ENCODE peak calls at places on chromosomes 11 and 22, in nine cellular contexts. A is A549, U is stomach, I is upper lobe of left lung, Y is IMR-90, M is uterus, S is tibial nerve, N is adrenal gland, F is HepG2. P is an unnamed sample. For H3K9me3, the result is how much of the 10 kb centered on the place peaks cover.

GRCh38 chr11:5443835-5444393 is 2.6 kb upstream of the OR51I1 start:
- DNase-seq in A (no peak), U (no peak), I (no peak), Y (no peak), M (no peak), S (no peak), N (no peak), F (no peak), P (no peak)

GRCh38 chr11:48063424-48063978 is 83.1 kb downstream of the PTPRJ start:
- DNase-seq in A (peak), U (no peak), I (no peak), Y (peak), M (peak), S (peak), N (peak), F (no peak), P (no peak)

GRCh38 chr11:101390539-101390938 is 193.3 kb downstream of the TRPC6 start:
- DNase-seq in A (no peak), U (no peak), I (no peak), Y (peak), M (no peak), S (no peak), N (no peak), F (no peak), P (no peak)

GRCh38 chr11:67406969-67407699 is 3.3 kb downstream of the TBC1D10C start:
- DNase-seq in A (no peak), U (no peak), I (peak), Y (no peak), M (no peak), S (no peak), N (no peak), F (no peak), P (no peak)

GRCh38 chr22:50576070-50576469 is 2.2 kb downstream of the CPT1B start:
- DNase-seq in A (peak), U (no peak), I (no peak), Y (peak), M (no peak), S (no peak), N (no peak), F (peak), P (peak)

GRCh38 chr11:132898021-132898420 is 634.3 kb downstream of the OPCML start:
- DNase-seq in A (no peak), U (no peak), I (no peak), Y (peak), M (no peak), S (no peak), N (no peak), F (no peak), P (no peak)

GRCh38 chr11:81869337-81870065 is 864.2 kb downstream of the FAM181B start:
- DNase-seq in A (no peak), U (peak), I (no peak), Y (no peak), M (no peak), S (no peak), N (no peak), F (no peak), P (no peak)

GRCh38 chr11:123103326-123103980 is 41.5 kb upstream of the HSPA8 start:
- DNase-seq in A (peak), U (no peak), I (no peak), Y (peak), M (peak), S (peak), N (peak), F (peak), P (peak)

GRCh38 chr22:31920306-31920705 is 24.0 kb upstream of the YWHAH start:
- DNase-seq in A (no peak), U (no peak), I (no peak), Y (no peak), M (no peak), S (no peak), N (no peak), F (no peak), P (no peak)

GRCh38 chr22:30397656-30398635 is 1.1 kb downstream of the SEC14L2 start:
- DNase-seq in A (no peak), U (no peak), I (no peak), Y (no peak), M (no peak), S (no peak), N (no peak), F (no peak), P (no peak)

GRCh38 chr11:8593935-8594909 is at the start of gene STK33:
- DNase-seq in A (peak), U (peak), I (peak), Y (no peak), M (peak), S (no peak), N (peak), F (peak), P (no peak)

GRCh38 chr11:3219281-3219892 is 774 bp upstream of the MRGPRG start:
- DNase-seq in A (no peak), U (peak), I (no peak), Y (no peak), M (peak), S (no peak), N (peak), F (no peak), P (peak)

GRCh38 chr22:32341122-32341740 is 16.4 kb upstream of the RFPL3 start:
- DNase-seq in A (no peak), U (peak), I (no peak), Y (no peak), M (no peak), S (no peak), N (no peak), F (no peak), P (no peak)

GRCh38 chr22:39917776-39918493 is 17.1 kb downstream of the GRAP2 start:
- DNase-seq in A (no peak), U (no peak), I (no peak), Y (no peak), M (no peak), S (peak), N (peak), F (no peak), P (no peak)

GRCh38 chr11:57424802-57425564 is 1.9 kb downstream of the SLC43A3 start:
- DNase-seq in A (no peak), U (peak), I (peak), Y (peak), M (peak), S (peak), N (peak), F (peak), P (peak)

GRCh38 chr11:120209750-120210650 is 832 bp upstream of the OAF start:
- DNase-seq in A (no peak), U (no peak), I (no peak), Y (no peak), M (no peak), S (no peak), N (no peak), F (no peak), P (no peak)

GRCh38 chr11:61160487-61161189 is 588 bp downstream of the VPS37C start:
- DNase-seq in A (no peak), U (peak), I (no peak), Y (no peak), M (no peak), S (peak), N (no peak), F (no peak), P (no peak)

GRCh38 chr11:121722431-121723256 is 269.9 kb upstream of the SORL1-AS1 start:
- DNase-seq in A (no peak), U (peak), I (peak), Y (peak), M (peak), S (peak), N (peak), F (peak), P (peak)

GRCh38 chr11:20670932-20671403 is 1.6 kb downstream of the NELL1 start:
- DNase-seq in A (no peak), U (no peak), I (peak), Y (no peak), M (no peak), S (no peak), N (no peak), F (no peak), P (no peak)

GRCh38 chr11:64742087-64742939 is 1.6 kb downstream of the RASGRP2 start:
- DNase-seq in A (no peak), U (no peak), I (no peak), Y (no peak), M (peak), S (no peak), N (no peak), F (no peak), P (no peak)

GRCh38 chr11:69008774-69009440 is 4.1 kb downstream of the MRGPRF start:
- DNase-seq in A (peak), U (peak), I (peak), Y (peak), M (peak), S (peak), N (peak), F (peak), P (peak)

DNA sequence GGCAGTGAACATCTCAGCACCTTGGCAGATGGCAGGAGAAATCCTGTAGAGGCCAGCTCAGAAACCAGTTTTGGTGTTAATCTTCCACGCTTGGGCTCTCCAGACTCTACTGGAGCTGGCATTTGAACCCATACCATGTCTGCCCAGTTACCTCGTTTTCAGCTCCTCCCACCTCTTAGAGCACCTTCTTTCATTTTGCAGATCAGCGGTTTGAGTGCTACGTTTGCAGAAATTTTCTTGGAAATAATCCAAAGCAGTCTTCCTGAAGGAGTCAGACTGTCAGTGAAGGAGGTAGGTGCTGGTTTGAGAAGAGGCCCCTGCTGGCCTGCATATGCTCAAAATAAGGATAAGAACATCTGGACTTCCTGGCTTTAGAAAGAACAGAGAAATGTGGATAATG is 13.7 kb downstream of the COA4 start:
- DNase-seq in A (no peak), U (no peak), I (no peak), Y (no peak), M (no peak), S (no peak), N (no peak), F (no peak), P (no peak)
- H3K9me3 ChIP-seq in A (under half), U (under half), I (under half), Y (under half), M (under half), S (under half), N (under half), F (under half), P (under half)

GRCh38 chr11:73551697-73552096 is 46.2 kb downstream of the FAM168A start:
- DNase-seq in A (no peak), U (no peak), I (no peak), Y (no peak), M (no peak), S (no peak), N (no peak), F (no peak), P (no peak)

GRCh38 chr11:73542175-73542574 is 55.7 kb downstream of the FAM168A start:
- DNase-seq in A (no peak), U (no peak), I (no peak), Y (no peak), M (no peak), S (no peak), N (no peak), F (no peak), P (no peak)

GRCh38 chr11:73553266-73553665 is 44.6 kb downstream of the FAM168A start:
- DNase-seq in A (no peak), U (no peak), I (no peak), Y (peak), M (no peak), S (no peak), N (no peak), F (no peak), P (no peak)

GRCh38 chr11:73549367-73549766 is 48.5 kb downstream of the FAM168A start:
- DNase-seq in A (no peak), U (no peak), I (no peak), Y (no peak), M (no peak), S (no peak), N (no peak), F (no peak), P (no peak)

GRCh38 chr11:73547706-73548105 is 50.2 kb downstream of the FAM168A start:
- DNase-seq in A (no peak), U (no peak), I (no peak), Y (no peak), M (no peak), S (no peak), N (no peak), F (no peak), P (no peak)
- TF ChIP-seq POLR2A in A (no peak), U (no peak), I (no peak), Y (no peak), M (no peak), S (no peak), N (no peak), F (no peak), P (no peak)

DNA sequence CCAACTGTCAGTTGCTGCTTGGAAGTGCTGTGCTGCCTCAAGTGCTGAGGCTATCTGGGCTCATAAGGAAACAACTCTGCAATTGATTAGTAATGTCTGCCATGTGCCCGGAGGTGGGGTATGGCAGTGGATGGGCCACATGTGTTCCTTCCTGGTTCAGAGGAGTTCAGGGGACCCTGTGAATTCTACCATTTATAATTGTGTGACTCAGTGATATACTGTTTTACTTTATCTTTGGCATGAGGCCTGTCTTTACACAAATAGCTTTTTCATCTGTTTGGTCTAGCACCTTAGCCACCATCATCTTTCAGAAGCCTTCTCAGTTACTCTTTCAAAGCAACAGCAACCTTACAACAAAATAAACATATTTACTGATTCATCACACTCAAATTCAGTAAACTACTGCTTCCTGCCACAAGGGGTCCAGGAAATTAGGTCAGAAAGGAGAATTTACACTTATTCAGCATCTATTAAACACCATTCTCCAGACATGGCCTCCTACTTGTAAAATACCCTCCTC is 20.9 kb downstream of the DKK3 start:
- DNase-seq in A (no peak), U (peak), I (no peak), Y (peak), M (no peak), S (no peak), N (no peak), F (no peak), P (no peak)
- TF ChIP-seq CTCF in A (peak), U (peak), I (no peak), Y (peak), M (no peak), S (no peak), N (no peak), F (no peak), P (no peak)

GRCh38 chr22:49010901-49011300 is 816.8 kb downstream of the BRD1 start:
- DNase-seq in A (no peak), U (peak), I (peak), Y (no peak), M (no peak), S (no peak), N (no peak), F (no peak), P (no peak)

GRCh38 chr22:49012695-49013094 is 815.0 kb downstream of the BRD1 start:
- DNase-seq in A (no peak), U (no peak), I (no peak), Y (no peak), M (no peak), S (no peak), N (no peak), F (no peak), P (no peak)

GRCh38 chr22:49010086-49010863 is 817.4 kb downstream of the BRD1 start:
- DNase-seq in A (no peak), U (peak), I (peak), Y (no peak), M (no peak), S (no peak), N (no peak), F (no peak), P (no peak)

GRCh38 chr22:49011379-49011768 is 816.3 kb downstream of the BRD1 start:
- DNase-seq in A (no peak), U (peak), I (peak), Y (no peak), M (no peak), S (no peak), N (no peak), F (no peak), P (no peak)

DNA sequence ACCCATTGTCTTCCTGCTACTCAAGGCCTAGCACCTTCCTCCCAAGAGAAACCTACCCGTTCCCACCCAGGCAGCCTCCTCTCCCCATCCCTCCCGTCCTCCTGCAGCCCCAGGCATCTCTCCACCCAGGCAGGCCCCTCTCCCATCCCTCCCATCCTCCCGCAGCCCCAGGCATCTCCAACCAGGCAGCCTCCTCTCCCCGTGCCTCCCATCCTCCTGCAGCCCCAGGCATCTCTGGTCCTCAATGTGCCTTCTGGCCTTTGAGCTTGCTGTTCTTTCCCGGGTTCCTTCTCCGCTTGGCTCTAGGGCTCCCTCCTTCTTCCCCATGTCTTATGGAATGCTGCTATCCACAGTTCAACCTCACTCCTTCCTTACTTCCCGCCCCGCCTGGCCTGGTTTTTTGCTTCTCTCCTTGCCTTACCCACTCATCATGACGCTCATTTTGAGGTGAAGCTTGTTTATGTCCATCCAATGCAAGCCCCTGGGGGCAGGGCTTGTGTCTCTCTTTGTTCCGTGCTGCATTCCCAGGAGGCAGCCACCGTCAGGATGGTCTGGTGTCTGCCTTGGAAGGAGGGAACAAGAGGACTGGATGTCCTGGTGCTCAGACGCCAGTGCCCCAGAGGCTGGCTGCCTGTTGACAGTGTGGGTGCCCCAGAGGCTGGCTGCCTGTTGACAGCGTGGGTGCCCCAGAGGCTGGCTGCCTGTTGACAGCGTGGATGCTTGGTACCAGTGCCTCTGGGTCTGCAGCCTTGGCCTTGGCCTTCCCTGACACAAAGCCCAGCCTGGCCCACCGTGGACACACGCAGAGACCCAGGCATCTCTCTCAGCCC is 815.7 kb downstream of the BRD1 start:
- DNase-seq in A (no peak), U (peak), I (peak), Y (no peak), M (no peak), S (no peak), N (no peak), F (no peak), P (peak)
- H3K9me3 ChIP-seq in A (under half), U (under half), I (under half), Y (half or more), M (under half), S (under half), N (under half), F (under half), P (under half)

DNA sequence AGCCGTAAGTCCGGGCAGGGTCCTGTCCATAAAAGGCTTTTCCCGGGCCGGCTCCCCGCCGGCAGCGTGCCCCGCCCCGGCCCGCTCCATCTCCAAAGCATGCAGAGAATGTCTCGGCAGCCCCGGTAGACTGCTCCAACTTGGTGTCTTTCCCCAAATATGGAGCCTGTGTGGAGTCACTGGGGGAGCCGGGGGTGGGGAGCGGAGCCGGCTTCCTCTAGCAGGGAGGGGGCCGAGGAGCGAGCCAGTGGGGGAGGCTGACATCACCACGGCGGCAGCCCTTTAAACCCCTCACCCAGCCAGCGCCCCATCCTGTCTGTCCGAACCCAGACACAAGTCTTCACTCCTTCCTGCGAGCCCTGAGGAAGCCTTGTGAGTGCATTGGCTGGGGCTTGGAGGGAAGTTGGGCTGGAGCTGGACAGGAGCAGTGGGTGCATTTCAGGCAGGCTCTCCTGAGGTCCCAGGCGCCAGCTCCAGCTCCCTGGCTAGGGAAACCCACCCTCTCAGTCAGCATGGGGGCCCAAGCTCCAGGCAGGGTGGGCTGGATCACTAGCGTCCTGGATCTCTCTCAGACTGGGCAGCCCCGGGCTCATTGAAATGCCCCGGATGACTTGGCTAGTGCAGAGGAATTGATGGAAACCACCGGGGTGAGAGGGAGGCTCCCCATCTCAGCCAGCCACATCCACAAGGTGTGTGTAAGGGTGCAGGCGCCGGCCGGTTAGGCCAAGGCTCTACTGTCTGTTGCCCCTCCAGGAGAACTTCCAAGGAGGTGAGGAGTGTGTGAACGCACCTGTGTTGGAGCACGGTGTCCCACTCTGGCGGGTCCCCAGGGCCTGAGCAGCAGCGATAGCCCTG is at the start of gene TAGLN:
- DNase-seq in A (no peak), U (peak), I (peak), Y (peak), M (peak), S (peak), N (peak), F (peak), P (no peak)
- TF ChIP-seq POLR2A in A (no peak), U (no peak), I (peak), Y (peak), M (peak), S (peak), N (peak), F (no peak), P (no peak)

GRCh38 chr11:83194284-83195175 is 1.0 kb downstream of the ANKRD42 start:
- DNase-seq in A (peak), U (peak), I (peak), Y (peak), M (peak), S (peak), N (peak), F (peak), P (peak)
- TF ChIP-seq CTCF in A (no peak), U (no peak), I (no peak), Y (no peak), M (no peak), S (no peak), N (no peak), F (peak), P (no peak)

GRCh38 chr11:95933594-95933993 is 9.7 kb upstream of the MTMR2 start:
- DNase-seq in A (no peak), U (no peak), I (no peak), Y (no peak), M (no peak), S (no peak), N (no peak), F (peak), P (no peak)

GRCh38 chr11:95931916-95932315 is 8.0 kb upstream of the MTMR2 start:
- DNase-seq in A (no peak), U (no peak), I (no peak), Y (no peak), M (no peak), S (no peak), N (no peak), F (no peak), P (no peak)

GRCh38 chr11:95926714-95927113 is 2.8 kb upstream of the MTMR2 start:
- DNase-seq in A (no peak), U (no peak), I (no peak), Y (no peak), M (no peak), S (no peak), N (no peak), F (no peak), P (no peak)

GRCh38 chr11:95925011-95925410 is 1.1 kb upstream of the MTMR2 start:
- DNase-seq in A (peak), U (no peak), I (no peak), Y (peak), M (no peak), S (no peak), N (no peak), F (peak), P (no peak)

GRCh38 chr11:95930948-95931347 is 7.0 kb upstream of the MTMR2 start:
- DNase-seq in A (no peak), U (no peak), I (no peak), Y (no peak), M (no peak), S (no peak), N (no peak), F (no peak), P (no peak)
- H3K9me3 ChIP-seq in A (under half), U (under half), I (under half), Y (under half), M (under half), S (under half), N (under half), F (under half), P (under half)

P was measured in suprapubic skin.